ENCODE peak calls at places on chromosomes 13 and 19, in four cellular contexts. M, Q, N and H are unnamed samples.

GRCh38 chr13:100517706-100518105 is 70.9 kb downstream of the GGACT start:
- DNase-seq in M (no peak), Q (no peak), N (no peak), H (no peak)

GRCh38 chr19:40666803-40667438 is 23.5 kb downstream of the NUMBL start:
- DNase-seq in M (no peak), Q (no peak), N (no peak), H (no peak)

GRCh38 chr19:8127311-8127710 is 22.1 kb downstream of the FBN3 start:
- DNase-seq in M (no peak), Q (no peak), N (no peak), H (no peak)

GRCh38 chr13:110841846-110842245 is 73.0 kb downstream of the ANKRD10 start:
- DNase-seq in M (peak; percentile 8), Q (no peak), N (peak; percentile 94), H (no peak)

GRCh38 chr19:11382898-11383705 is 1.0 kb downstream of the EPOR start:
- DNase-seq in M (no peak), Q (no peak), N (peak; percentile 81), H (peak; percentile 65)

GRCh38 chr13:113152894-113153809 is 5.3 kb upstream of the PROZ start:
- DNase-seq in M (no peak), Q (peak; percentile 67), N (no peak), H (peak; percentile 43)

GRCh38 chr13:114093118-114093517 is 39.3 kb downstream of the RASA3 start:
- DNase-seq in M (no peak), Q (no peak), N (no peak), H (no peak)

GRCh38 chr13:111143875-111144540 is 28.9 kb downstream of the ARHGEF7 start:
- DNase-seq in M (no peak), Q (no peak), N (peak; percentile 50), H (no peak)

GRCh38 chr13:92808007-92808406 is 418.6 kb upstream of the GPC6 start:
- DNase-seq in M (peak; percentile 45), Q (no peak), N (no peak), H (peak; percentile 42)

GRCh38 chr19:19758164-19758563 is 25.3 kb upstream of the ZNF14 start:
- DNase-seq in M (no peak), Q (no peak), N (no peak), H (no peak)

GRCh38 chr19:29761575-29762225 is 46.6 kb upstream of the C19orf12 start:
- DNase-seq in M (no peak), Q (no peak), N (no peak), H (no peak)

GRCh38 chr13:46168341-46168740 is 13.6 kb downstream of the LCP1 start:
- DNase-seq in M (no peak), Q (no peak), N (peak; percentile 88), H (peak; percentile 48)

GRCh38 chr19:3710265-3710812 is 2.2 kb downstream of the TJP3 start:
- DNase-seq in M (peak; percentile 43), Q (no peak), N (peak; percentile 56), H (peak; percentile 40)

GRCh38 chr19:14361824-14362223 is 19.4 kb upstream of the ADGRE5 start:
- DNase-seq in M (no peak), Q (no peak), N (no peak), H (no peak)

DNA sequence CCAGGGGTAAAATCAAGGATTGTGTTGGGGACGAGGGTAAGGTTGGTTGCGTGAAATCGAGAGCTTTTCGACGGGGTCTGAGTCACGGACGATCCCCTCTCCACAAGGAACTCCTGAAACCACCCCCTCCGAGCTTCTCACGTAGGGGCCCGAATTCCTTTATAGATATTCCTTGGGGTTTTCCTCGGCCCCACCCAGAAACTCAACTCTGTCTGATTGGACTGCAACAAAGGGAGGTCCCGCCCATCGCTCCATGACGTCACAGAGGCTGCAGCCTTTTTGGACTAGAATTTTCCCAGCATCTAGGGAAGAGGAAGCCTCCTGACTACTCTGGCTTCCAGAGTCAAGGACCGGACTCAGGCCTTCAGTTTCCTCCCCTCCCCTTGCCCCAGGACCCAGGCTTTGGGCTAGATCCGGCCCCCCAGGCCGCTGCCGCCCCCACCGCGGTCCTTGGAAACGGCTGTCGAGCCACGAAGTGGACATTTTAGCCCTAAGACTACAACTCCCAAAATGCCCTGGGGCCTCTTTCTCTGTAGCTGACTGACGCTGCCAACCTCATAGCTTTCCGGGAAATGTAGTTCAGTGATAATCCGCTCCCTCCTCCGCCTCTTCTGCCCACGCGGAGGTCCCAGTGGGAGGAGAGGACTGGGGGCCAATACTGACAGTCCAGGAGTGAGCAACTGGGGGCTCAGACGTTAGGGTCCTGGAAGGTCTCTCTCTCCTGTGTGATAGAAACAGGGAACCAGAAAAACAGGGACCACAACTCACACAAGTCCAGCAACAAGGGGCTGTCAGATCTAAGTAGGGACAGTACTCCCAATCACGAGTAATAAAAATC is at the start of gene IZUMO1:
- DNase-seq in M (peak; percentile 90), Q (peak; percentile 83), N (peak; percentile 96), H (peak; percentile 97)
- H2BK5ac ChIP-seq in M (peak within 1 kb of the TSS; percentile 41), Q (no peak within 1 kb of the TSS), N (peak within 1 kb of the TSS; percentile 58), H (peak within 1 kb of the TSS; percentile 61)

GRCh38 chr19:54463531-54464043 is at the start of gene LENG9:
- DNase-seq in M (peak; percentile 97), Q (peak; percentile 99), N (peak; percentile 100), H (peak; percentile 100)
- H2BK5ac ChIP-seq in M (peak within 1 kb of the TSS; percentile 83), Q (peak within 1 kb of the TSS; percentile 94), N (peak within 1 kb of the TSS; percentile 65), H (peak within 1 kb of the TSS; percentile 94)

DNA sequence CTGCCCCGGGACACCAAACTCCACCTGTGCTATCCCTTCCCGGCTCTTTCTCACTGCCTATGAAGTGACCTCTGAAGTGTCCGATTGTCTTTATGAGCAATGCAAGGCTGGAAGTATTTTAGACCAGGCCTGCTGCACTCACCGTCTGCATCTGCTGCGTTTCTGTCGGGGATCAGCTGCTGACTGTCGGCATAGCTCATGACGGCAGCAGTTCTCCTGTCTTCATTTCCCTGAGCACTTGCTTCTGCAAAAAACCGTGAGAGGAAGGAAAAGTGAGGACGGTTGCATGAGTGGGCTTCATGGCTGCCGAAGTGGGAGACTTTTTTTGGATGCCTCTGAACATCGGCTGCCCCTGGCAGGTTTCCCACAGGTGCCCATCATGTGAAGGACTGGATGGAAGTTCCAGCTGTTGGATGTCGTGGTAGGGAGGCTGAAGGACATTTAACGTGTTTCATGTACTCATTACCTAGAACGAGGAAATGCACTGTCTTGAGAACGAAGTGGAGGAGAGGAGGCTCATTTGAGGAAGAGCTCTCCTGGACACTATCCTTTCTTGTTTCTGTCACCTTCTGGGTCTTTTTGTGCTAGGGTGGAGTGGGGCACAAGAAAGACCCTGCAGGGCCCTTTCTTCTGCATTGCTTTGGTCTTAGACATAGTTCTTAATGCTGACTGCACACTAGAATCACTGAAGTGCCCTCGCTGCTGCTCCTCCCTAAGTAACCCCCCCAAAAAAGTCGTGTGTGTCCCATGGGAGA is 94.7 kb downstream of the RNASEH2B start:
- DNase-seq in M (no peak), Q (no peak), N (no peak), H (no peak)
- H2BK5ac ChIP-seq in M (no peak overlapping the region), Q (no peak overlapping the region), N (no peak overlapping the region), H (no peak overlapping the region)

DNA sequence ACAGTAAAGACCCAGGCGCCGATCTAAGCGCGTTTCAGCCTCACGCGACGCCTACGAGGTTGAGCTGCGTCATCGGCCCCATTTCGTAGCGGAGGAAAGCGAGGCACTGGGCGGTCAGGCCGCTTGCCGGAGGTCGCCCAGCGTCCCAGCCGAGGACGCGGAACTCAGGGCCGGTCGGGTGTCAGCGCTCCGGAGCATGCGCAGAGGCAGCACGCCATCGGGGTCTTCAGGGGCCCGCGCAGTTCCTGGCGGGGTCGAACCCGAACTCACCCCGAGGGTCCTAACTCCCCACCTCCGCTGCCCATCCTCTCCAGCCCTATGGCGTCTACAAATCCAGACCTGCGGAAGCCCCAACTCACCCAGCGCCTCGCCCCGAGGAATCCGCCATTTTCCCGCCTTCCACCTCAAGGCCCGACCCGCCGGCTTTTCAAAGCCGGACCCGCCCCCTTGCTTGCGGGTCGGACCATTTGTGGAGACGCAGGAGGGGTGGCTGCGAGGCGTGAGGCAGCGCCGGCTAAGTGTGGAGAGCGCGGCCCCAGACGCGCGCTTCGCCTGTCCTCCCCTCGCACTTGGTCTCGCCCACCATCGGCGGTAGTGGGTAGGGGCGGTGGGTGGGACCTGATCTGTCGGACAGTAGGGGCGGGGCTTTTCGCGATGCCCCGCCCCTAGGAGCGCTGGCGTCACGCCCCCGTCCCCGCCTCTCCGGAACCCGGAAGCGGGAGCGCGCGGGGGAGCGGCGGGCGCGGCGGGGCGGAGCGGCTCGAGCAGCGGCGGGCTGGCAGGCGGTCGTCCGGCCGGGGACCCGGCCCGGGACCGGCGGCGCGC is at the start of the genes HAUS8 and MYO9B:
- DNase-seq in M (peak; percentile 100), Q (peak; percentile 99), N (peak; percentile 99), H (peak; percentile 99)
- H2BK5ac ChIP-seq in M (peak within 1 kb of the TSS; percentile 90), Q (peak within 1 kb of the TSS; percentile 90), N (peak within 1 kb of the TSS; percentile 87), H (no peak within 1 kb of the TSS)

DNA sequence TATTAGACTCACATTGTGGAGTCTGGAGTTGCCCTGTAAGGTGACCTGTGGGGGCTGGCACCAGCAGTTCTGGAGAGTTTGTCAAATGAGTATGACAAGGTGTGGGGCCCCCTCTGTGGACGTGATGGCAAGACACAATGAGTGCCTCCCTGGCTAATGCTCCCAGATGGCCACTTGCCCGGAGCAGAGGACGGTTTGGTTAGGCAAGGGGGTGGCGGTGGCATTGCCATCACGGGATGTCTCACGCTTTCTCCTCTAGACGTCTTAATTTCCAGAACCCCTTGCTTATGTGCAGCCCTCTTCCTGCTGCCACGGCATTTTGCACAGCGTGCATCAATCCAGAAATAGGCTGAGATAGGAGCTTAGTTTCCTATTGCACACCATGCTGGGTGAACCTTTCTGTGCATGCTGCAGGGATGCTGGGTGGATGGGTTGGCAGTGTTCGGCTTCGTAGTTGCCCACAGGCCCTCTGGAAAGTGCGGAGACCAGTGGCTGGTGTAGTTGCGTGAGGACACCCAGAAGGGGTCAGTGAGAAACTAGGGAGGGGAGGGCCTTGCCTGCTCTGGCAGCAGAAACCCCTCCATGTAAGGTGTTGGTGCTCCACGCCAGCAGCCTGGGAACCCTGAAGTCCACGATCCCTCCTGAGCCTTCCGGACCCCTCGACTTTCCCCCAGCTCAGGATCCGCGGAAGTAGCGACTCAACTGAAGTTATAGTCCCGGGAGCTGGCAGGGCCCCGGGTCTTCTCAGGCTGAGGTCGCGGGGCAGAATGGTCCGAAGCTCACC is 18.1 kb upstream of the LRP3 start:
- DNase-seq in M (peak; percentile 30), Q (no peak), N (peak; percentile 47), H (peak; percentile 65)
- H2BK5ac ChIP-seq in M (peak overlapping the region; percentile 85), Q (peak overlapping the region; percentile 31), N (peak overlapping the region; percentile 80), H (peak overlapping the region; percentile 96)

DNA sequence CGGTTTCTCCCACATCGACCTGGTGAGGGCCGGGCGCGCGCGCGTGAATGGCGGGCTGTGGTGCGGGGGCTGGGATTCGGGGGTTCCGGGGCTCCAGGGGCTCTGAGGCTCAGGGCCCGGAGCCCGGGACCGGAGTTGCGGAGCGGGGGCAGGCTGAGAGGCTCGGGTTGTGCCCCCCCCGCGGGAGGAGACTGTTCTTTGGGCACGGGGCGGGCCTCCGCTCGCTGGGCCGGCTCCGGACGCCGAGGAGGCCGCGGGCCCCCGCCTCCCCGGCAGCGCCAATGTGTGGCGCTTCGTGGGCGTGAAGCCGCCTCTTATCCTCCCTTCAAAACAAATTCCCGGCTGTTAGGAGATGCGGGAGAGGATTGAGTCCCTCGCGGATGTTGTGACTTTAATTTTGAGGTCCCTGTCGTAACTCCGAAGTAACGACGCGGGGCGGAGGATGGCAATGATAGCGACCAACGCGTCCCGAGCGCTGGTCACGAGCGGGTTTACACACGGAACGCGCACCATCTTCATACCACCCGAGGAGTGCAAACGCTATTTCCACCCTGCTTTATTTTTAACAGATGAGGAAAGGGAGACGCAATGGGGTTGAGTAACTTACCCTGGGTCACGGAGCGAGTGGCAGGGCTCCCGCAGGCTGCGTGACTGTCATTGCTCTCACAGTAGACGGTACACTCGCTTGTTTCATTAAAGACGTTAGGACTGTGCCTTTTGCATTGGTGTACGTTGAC is 536 bp downstream of the UBA2 start:
- DNase-seq in M (peak; percentile 17), Q (peak; percentile 15), N (peak; percentile 63), H (peak; percentile 64)
- H2BK5ac ChIP-seq in M (peak overlapping the region; percentile 83), Q (peak overlapping the region; percentile 87), N (peak overlapping the region; percentile 62), H (peak overlapping the region; percentile 31)